ENCODE peak calls at places on chromosomes 4 and X, in five cellular contexts. T is HepG2, V is K562, U is SK-N-SH, P is GM12878. L is an unnamed sample.

GRCh38 chr4:87353592-87353991 is 30.9 kb upstream of the HSD17B13 start:
- DNase-seq in T (peak; percentile 29), V (no peak), U (peak; percentile 17), P (peak; percentile 13), L (peak; percentile 7)

GRCh38 chr4:86706923-86707597 is 112.9 kb downstream of the PTPN13 start:
- DNase-seq in T (no peak), V (no peak), U (no peak), P (no peak), L (no peak)

GRCh38 chr4:6200011-6200921 is at the start of gene JAKMIP1:
- DNase-seq in T (peak; percentile 25), V (peak; percentile 99), U (peak; percentile 99), P (no peak), L (no peak)

GRCh38 chr4:1745165-1745564 is 23.8 kb downstream of the TACC3 start:
- DNase-seq in T (no peak), V (no peak), U (no peak), P (no peak), L (no peak)

GRCh38 chr4:122012735-122013134 is 60.9 kb upstream of the TRPC3 start:
- DNase-seq in T (no peak), V (no peak), U (no peak), P (no peak), L (no peak)

GRCh38 chr4:153038493-153039311 is 102.6 kb downstream of the FHDC1 start:
- DNase-seq in T (peak; percentile 87), V (no peak), U (no peak), P (no peak), L (no peak)

GRCh38 chr4:128776794-128777216 is 32.7 kb upstream of the JADE1 start:
- DNase-seq in T (no peak), V (no peak), U (no peak), P (no peak), L (no peak)

GRCh38 chrX:28910501-28910900 is 323.3 kb downstream of the IL1RAPL1 start:
- DNase-seq in T (no peak), V (no peak), U (no peak), P (no peak), L (no peak)

GRCh38 chr4:1772869-1773538 is 20.1 kb upstream of the FGFR3 start:
- DNase-seq in T (no peak), V (no peak), U (peak; percentile 73), P (no peak), L (no peak)

GRCh38 chrX:77431227-77431626 is 16.0 kb upstream of the FGF16 start:
- DNase-seq in T (no peak), V (no peak), U (no peak), P (no peak), L (no peak)

GRCh38 chr4:121783210-121783609 is 17.9 kb upstream of the EXOSC9 start:
- DNase-seq in T (no peak), V (no peak), U (no peak), P (no peak), L (no peak)

GRCh38 chrX:55004231-55004630 is 4.1 kb downstream of the APEX2 start:
- DNase-seq in T (no peak), V (no peak), U (no peak), P (no peak), L (no peak)

GRCh38 chr4:3111461-3111860 is 37.0 kb downstream of the HTT start:
- DNase-seq in T (no peak), V (no peak), U (no peak), P (no peak), L (no peak)

GRCh38 chr4:8702516-8703400 is 110.2 kb downstream of the CPZ start:
- DNase-seq in T (no peak), V (no peak), U (no peak), P (no peak), L (no peak)

GRCh38 chr4:100100985-100101384 is 89.3 kb downstream of the DDIT4L start:
- DNase-seq in T (no peak), V (no peak), U (no peak), P (no peak), L (no peak)

GRCh38 chrX:123833387-123833786 is 26.5 kb upstream of the XIAP start:
- DNase-seq in T (peak; percentile 60), V (peak; percentile 72), U (peak; percentile 72), P (peak; percentile 33), L (peak; percentile 50)

GRCh38 chr4:127997534-127998388 is 32.6 kb downstream of the ABHD18 start:
- DNase-seq in T (no peak), V (no peak), U (no peak), P (peak; percentile 44), L (no peak)

GRCh38 chr4:20565075-20565721 is 135.1 kb upstream of the PACRGL start:
- DNase-seq in T (no peak), V (no peak), U (no peak), P (no peak), L (no peak)

GRCh38 chrX:134622056-134622812 is 36.0 kb downstream of the PLAC1 start:
- DNase-seq in T (no peak), V (peak; percentile 57), U (no peak), P (peak; percentile 35), L (peak; percentile 23)

GRCh38 chrX:131270085-131270484 is 19.0 kb downstream of the IGSF1 start:
- DNase-seq in T (no peak), V (no peak), U (no peak), P (no peak), L (no peak)

GRCh38 chrX:39759526-39760224 is 338.1 kb downstream of the BCOR start:
- DNase-seq in T (no peak), V (no peak), U (peak; percentile 39), P (no peak), L (no peak)

GRCh38 chr4:99809326-99809725 is 7.3 kb upstream of the DAPP1 start:
- DNase-seq in T (no peak), V (no peak), U (no peak), P (no peak), L (no peak)

GRCh38 chr4:93396274-93396673 is 432.3 kb upstream of the ATOH1 start:
- DNase-seq in T (no peak), V (no peak), U (no peak), P (no peak), L (peak; percentile 36)

GRCh38 chr4:114015444-114015899 is 36.0 kb upstream of the ARSJ start:
- DNase-seq in T (no peak), V (no peak), U (peak; percentile 12), P (no peak), L (peak; percentile 78)

GRCh38 chrX:148620023-148620422 is 119.6 kb downstream of the AFF2 start:
- DNase-seq in T (no peak), V (no peak), U (no peak), P (no peak), L (no peak)

GRCh38 chrX:100636321-100636991 is at the start of gene TSPAN6:
- DNase-seq in T (peak; percentile 86), V (no peak), U (peak; percentile 82), P (no peak), L (peak; percentile 81)

GRCh38 chr4:168731706-168732414 is 235.0 kb downstream of the PALLD start:
- DNase-seq in T (no peak), V (no peak), U (no peak), P (no peak), L (no peak)

GRCh38 chr4:120830204-120830603 is 92.3 kb downstream of the PRDM5 start:
- DNase-seq in T (no peak), V (no peak), U (peak; percentile 55), P (no peak), L (no peak)

GRCh38 chr4:40255722-40256281 is 59.0 kb downstream of the RHOH start:
- DNase-seq in T (peak; percentile 71), V (no peak), U (no peak), P (no peak), L (peak; percentile 97)

GRCh38 chr4:26723216-26723615 is 137.4 kb upstream of the STIM2 start:
- DNase-seq in T (no peak), V (no peak), U (no peak), P (peak; percentile 42), L (no peak)
- TF ChIP-seq SIN3A in T (no peak), V (no peak), U (no peak), P (no peak), L (no peak)

DNA sequence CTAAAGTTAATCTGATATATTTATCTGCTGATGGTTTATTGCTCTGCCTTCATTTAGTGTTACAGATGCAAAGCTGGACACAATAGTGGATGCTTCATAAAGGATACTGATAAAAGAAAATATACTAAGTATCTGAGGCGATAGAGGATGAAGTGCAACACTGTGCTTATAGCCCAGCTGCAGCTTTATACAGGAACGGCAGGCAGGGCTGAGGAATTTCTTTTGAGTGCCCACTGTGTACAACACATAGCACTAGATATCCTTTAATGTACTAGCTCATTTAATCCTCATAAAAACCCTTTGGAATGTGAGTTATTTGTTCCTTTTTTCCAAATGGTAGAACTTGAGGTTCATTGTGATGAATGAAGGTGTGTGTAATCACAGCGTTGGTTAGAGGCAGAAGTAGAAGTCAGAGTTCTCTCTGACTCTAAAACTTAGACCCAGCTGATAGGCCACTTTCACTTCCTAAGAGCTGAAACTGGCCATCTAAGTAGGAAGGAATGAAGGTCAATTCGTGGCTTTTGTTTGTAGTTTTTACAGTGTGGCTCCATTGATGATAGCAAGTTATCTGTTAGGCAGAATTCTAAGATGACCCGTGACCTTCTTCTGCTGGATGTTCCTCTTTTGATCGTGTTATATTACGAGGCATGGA is 138.0 kb downstream of the VEGFC start:
- DNase-seq in T (no peak), V (no peak), U (no peak), P (no peak), L (no peak)
- TF ChIP-seq RAD21 in T (no peak), V (no peak), U (no peak), P (no peak), L (no peak)

GRCh38 chr4:91279899-91280298 is 1023.9 kb upstream of the GRID2 start:
- DNase-seq in T (no peak), V (no peak), U (no peak), P (no peak), L (no peak)
- TF ChIP-seq SIN3A in T (no peak), V (no peak), U (no peak), P (no peak), L (no peak)

GRCh38 chr4:83114576-83114975 is at the start of gene PLAC8:
- DNase-seq in T (peak; percentile 69), V (no peak), U (no peak), P (peak; percentile 92), L (no peak)

GRCh38 chr4:83113429-83113786 is 1.1 kb downstream of the PLAC8 start:
- DNase-seq in T (no peak), V (no peak), U (no peak), P (no peak), L (no peak)

GRCh38 chr4:83110970-83111369 is 3.6 kb downstream of the PLAC8 start:
- DNase-seq in T (no peak), V (no peak), U (no peak), P (no peak), L (no peak)

GRCh38 chr4:83112239-83112638 is 2.3 kb downstream of the PLAC8 start:
- DNase-seq in T (peak; percentile 12), V (no peak), U (no peak), P (peak; percentile 86), L (no peak)

DNA sequence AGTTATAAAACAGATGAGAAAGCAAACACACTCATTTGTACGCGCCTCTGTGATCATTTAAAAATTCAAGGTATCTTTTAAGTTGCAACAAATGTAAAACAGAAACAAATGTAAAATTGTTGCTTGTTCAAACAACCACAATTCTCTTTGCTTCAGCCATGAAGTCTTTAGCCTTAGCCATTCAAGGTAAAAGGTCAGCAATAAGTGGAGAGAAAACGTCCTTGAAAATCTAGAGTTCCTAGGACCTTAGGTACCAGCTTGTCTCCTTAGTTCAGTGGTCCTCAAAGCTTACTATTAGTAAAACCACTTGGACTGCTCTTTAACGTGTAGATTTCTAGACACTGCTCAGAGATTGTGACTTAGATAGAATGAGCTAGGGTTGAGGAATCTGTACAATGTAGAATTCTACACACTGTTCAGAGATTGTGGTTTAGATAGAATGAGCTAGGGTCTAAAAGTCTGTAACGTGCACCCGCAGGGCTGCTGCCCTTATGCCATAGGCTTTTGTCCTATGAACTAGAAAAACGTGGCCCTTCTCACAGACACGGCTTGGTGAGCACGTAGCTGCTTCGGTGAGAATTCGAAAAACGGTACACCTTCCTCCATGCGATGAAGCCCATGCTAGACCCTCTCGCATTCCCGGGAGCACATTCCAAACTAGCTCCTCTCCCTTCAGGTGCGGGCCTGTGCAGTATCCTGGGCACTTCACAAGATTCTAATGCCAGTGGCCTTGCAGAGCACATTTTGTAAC is 1.7 kb downstream of the PLAC8 start:
- DNase-seq in T (peak; percentile 58), V (no peak), U (no peak), P (peak; percentile 50), L (no peak)
- TF ChIP-seq RAD21 in T (peak; percentile 21), V (no peak), U (no peak), P (no peak), L (no peak)